ENCODE peak calls at places on chromosomes 13 and 19, in four cellular contexts. M is choroid plexus epithelial cell, B is H1, A is AG09309. F is an unnamed sample.

GRCh38 chr13:109783447-109783814 is 3.0 kb downstream of the IRS2 start:
- DNase-seq in M (no peak), B (no peak), A (no peak), F (no peak)

GRCh38 chr13:50226515-50227147 is 211.4 kb downstream of the KCNRG start:
- DNase-seq in M (no peak), B (no peak), A (no peak), F (no peak)

GRCh38 chr19:14672043-14672872 is 2.4 kb downstream of the ADGRE3 start:
- DNase-seq in M (no peak), B (no peak), A (no peak), F (no peak)

GRCh38 chr13:71218960-71219359 is 648.0 kb downstream of the DACH1 start:
- DNase-seq in M (peak; percentile 19), B (no peak), A (no peak), F (no peak)

GRCh38 chr19:35806597-35806996 is 6.0 kb downstream of the PRODH2 start:
- DNase-seq in M (no peak), B (no peak), A (no peak), F (no peak)

GRCh38 chr19:38383184-38383583 is 4.7 kb downstream of the GGN start:
- DNase-seq in M (no peak), B (no peak), A (no peak), F (no peak)

GRCh38 chr13:40172149-40172591 is 494.3 kb downstream of the FOXO1 start:
- DNase-seq in M (no peak), B (peak; percentile 19), A (no peak), F (no peak)

GRCh38 chr13:36608474-36608873 is 65.3 kb upstream of the SERTM1 start:
- DNase-seq in M (no peak), B (no peak), A (no peak), F (no peak)

GRCh38 chr19:58538257-58539168 is 5.4 kb upstream of the TRIM28 start:
- DNase-seq in M (no peak), B (no peak), A (no peak), F (no peak)

GRCh38 chr19:51097166-51097736 is 11.0 kb downstream of the CTU1 start:
- DNase-seq in M (peak; percentile 71), B (no peak), A (no peak), F (no peak)

GRCh38 chr13:71643466-71643865 is 223.5 kb downstream of the DACH1 start:
- DNase-seq in M (no peak), B (no peak), A (no peak), F (no peak)

GRCh38 chr19:54478677-54479266 is 5.7 kb upstream of the CDC42EP5 start:
- DNase-seq in M (peak; percentile 67), B (no peak), A (no peak), F (no peak)

GRCh38 chr13:84430441-84430840 is 548.2 kb upstream of the SLITRK1 start:
- DNase-seq in M (peak; percentile 13), B (no peak), A (no peak), F (no peak)

GRCh38 chr13:101570410-101570809 is 117.9 kb downstream of the ITGBL1 start:
- DNase-seq in M (peak; percentile 35), B (no peak), A (no peak), F (no peak)

GRCh38 chr19:55838906-55839305 is 2.6 kb downstream of the NLRP4 start:
- DNase-seq in M (no peak), B (no peak), A (no peak), F (no peak)

GRCh38 chr19:55178781-55179569 is 1.1 kb downstream of the SYT5 start:
- DNase-seq in M (peak; percentile 90), B (no peak), A (no peak), F (no peak)

GRCh38 chr13:74090869-74091605 is 43.2 kb downstream of the KLF12 start:
- DNase-seq in M (peak; percentile 40), B (no peak), A (no peak), F (no peak)

GRCh38 chr13:95620498-95621140 is 23.9 kb downstream of the DZIP1 start:
- DNase-seq in M (no peak), B (no peak), A (no peak), F (no peak)

GRCh38 chr13:99255241-99255640 is 2.9 kb downstream of the GPR18 start:
- DNase-seq in M (no peak), B (no peak), A (no peak), F (no peak)

GRCh38 chr19:30097746-30098280 is 155.8 kb downstream of the URI1 start:
- DNase-seq in M (no peak), B (no peak), A (no peak), F (no peak)

GRCh38 chr13:22077205-22077683 is 406.4 kb downstream of the FGF9 start:
- DNase-seq in M (no peak), B (no peak), A (no peak), F (no peak)

GRCh38 chr13:114097504-114097892 is 34.9 kb downstream of the RASA3 start:
- DNase-seq in M (no peak), B (no peak), A (no peak), F (no peak)

DNA sequence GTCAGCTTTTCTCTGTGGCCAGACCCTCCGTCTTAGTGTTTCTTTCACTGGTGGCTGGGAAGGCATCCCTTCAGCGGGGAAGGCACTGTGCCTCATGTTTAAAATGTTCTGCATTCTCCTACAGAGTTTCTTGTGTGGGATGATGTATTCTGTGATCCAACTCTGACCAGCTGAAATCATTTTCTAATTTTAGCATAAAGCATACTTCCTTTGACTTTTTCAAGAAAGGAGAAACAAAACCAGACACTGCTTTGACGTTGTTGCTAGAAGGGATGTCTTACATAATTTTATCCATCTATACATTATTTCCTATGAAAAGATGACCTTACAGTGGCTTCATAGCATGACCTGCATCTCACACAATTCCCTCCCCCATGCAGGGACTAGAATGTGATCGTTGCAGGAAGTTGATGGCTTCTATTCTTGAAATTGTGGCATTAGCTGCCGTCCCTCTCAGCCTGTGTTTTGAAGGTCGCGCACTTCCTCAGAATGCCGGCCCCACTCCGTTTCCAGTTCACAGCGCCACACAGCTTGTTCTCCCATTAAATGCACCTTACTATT is 38.6 kb upstream of the TEX29 start:
- DNase-seq in M (peak; percentile 81), B (no peak), A (peak; percentile 7), F (peak; percentile 30)
- H3K4me3 ChIP-seq in M (no peak overlapping the region), B (no peak overlapping the region), A (no peak overlapping the region), F (no peak overlapping the region)

DNA sequence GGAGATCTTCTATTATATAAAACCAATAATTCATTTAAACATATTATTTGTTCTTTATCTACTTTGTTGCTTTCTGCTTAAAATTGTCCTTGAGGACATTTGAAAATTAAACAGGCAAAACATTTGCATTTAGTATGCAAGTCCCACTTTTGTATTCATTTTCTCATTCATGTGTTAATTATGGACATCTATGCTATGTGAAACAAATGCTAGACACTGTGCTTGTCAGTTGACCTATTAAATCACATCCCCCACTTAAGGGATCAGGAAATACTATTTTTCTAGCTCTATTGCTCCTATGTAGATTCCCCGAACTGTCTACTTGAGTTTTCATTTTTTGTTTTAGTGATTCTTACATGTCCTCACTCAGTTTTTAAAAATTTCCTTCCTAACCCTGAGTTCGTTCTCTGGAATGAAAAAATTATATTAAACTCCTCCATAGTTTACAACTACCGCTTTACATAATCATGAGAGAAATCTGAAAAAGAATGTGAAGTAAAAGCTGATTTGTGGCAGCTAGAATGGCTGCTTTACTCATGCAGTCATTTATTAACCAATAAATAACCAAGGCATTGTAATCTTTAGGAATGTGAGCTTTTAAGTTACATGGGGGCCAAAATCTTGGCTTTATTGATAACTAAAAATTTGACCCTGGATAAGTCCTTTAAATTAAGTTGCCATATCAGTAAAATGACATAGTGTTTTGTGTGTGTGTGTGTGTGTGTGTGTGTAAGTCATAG is 188.5 kb downstream of the LIG4 start:
- DNase-seq in M (no peak), B (no peak), A (no peak), F (no peak)
- TF ChIP-seq CTCF in M (no peak), B (no peak), A (no peak), F (no peak)

GRCh38 chr13:48110132-48110868 is 15.4 kb upstream of the MED4 start:
- DNase-seq in M (peak; percentile 15), B (no peak), A (no peak), F (no peak)
- H3K4me3 ChIP-seq in M (no peak overlapping the region), B (no peak overlapping the region), A (no peak overlapping the region), F (no peak overlapping the region)

GRCh38 chr19:41882568-41883462 is at the start of gene ARHGEF1:
- DNase-seq in M (no peak), B (no peak), A (no peak), F (no peak)

GRCh38 chr19:41883463-41883820 is 458 bp downstream of the ARHGEF1 start:
- DNase-seq in M (no peak), B (no peak), A (no peak), F (no peak)

GRCh38 chr19:41880329-41880708 is 2.7 kb upstream of the ARHGEF1 start:
- DNase-seq in M (no peak), B (no peak), A (no peak), F (no peak)

GRCh38 chr19:41886761-41887710 is 4.1 kb downstream of the ARHGEF1 start:
- DNase-seq in M (no peak), B (no peak), A (no peak), F (no peak)

GRCh38 chr19:41883821-41884733 is 1.1 kb downstream of the ARHGEF1 start:
- DNase-seq in M (peak; percentile 98), B (peak; percentile 90), A (peak; percentile 88), F (peak; percentile 73)
- TF ChIP-seq CTCF in M (peak; percentile 33), B (no peak), A (no peak), F (peak; percentile 32)

DNA sequence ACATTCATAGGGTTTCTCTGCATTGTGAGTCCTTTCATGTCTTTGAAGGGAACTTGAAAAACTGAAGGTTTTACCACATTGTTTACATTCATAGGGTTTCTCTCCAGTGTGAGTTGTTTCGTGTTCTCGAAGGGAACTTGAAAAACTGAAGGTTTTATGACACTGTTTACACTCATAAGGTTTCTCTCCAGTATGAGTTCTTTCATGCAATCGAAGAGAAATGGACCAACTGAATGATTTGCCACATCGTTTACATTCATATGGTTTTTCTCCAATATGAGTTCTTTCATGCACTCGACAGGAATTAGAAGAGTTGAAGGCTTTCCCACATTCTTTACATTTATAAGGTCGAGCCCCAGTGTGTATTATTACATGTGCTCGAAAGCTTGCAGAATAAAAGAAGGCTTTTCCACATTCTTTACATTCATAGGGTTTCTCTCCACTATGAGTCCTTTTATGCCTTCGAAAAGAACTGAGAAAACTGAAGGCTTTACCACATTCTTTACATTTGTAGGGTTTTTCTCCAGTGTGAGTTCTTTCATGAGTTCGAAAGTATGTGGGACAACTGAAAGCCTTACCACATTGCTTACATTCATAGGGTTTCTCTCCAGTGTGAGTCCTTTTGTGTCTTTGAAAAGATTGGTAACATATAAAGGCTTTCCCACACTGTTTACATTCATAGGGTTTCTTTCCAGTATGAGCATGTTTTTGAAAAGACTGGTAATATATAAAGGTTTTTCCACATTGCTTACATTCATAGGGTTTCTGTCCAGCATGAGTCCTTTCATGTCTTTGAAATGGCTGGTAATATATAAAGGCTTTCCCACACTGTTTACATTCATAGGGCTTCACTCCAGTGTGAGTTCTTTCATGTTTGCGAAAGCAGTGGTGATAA is 20.7 kb downstream of the ZNF14 start:
- DNase-seq in M (no peak), B (no peak), A (no peak), F (no peak)
- H3K4me3 ChIP-seq in M (no peak overlapping the region), B (no peak overlapping the region), A (no peak overlapping the region), F (no peak overlapping the region)

DNA sequence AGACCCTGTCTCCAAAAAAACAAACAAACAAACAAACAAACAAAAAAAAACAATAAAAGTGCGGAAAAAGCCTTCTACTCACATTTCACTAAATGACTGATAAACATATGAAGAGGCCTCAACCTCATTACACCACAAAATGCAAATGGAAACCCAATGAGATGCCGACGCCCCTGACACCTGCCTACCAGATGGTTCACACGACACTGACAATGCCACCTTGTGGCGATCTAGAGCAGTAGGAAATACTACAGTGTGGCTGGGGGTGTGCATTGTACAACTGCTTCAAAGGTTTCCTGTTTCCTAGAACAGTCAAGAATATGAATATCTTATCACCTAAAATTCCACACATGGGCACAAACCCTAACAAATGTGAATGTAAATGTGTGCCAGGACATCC is 14.0 kb downstream of the SCGB2B2 start:
- DNase-seq in M (peak; percentile 33), B (peak; percentile 19), A (no peak), F (no peak)
- TF ChIP-seq CTCF in M (peak; percentile 47), B (peak; percentile 63), A (peak; percentile 48), F (peak; percentile 39)